ENCODE peak calls at places on chromosomes 16 and 17, in ten cellular contexts. H is Right ventricle myocardium inferior; Z is stimulated activated naive B cell treated with anti-CD40 and anti-IgM and Interleukin-4, amounts not matched to agents 10 μg/mL and 1 μg/mL and 100 μg/mL, for 72 hours; M is activated CD8-positive, alpha-beta memory T cell treated with anti-CD3 and anti-CD28 coated beads, Interleukin-2, amount 10 ng/mL, durations not matched to agents 7 days and 5 days; C is pancreas; J is activated T-cell treated with anti-CD3 and anti-CD28 coated beads, Interleukin-2, amount 50 U/mL, for 72 hours; W is memory B cell; R is natural killer cell; B is heart left ventricle; I is Right ventricle myocardium superior. Y is an unnamed sample.

GRCh38 chr17:41324180-41325075 is 8.9 kb upstream of the KRTAP17-1 start:
- ATAC-seq in C (no peak), I (no peak), H (no peak), M (no peak), J (peak), Z (peak), R (no peak), B (no peak), W (no peak), Y (no peak)

GRCh38 chr16:4393243-4393606 is 21.6 kb downstream of the VASN start:
- ATAC-seq in W (no peak), B (no peak), C (no peak), R (no peak), Z (no peak), J (no peak), H (peak), M (no peak), I (no peak), Y (no peak)

GRCh38 chr17:14790518-14790917 is 474.6 kb downstream of the PMP22 start:
- ATAC-seq in W (peak), H (no peak), J (no peak), C (no peak), R (no peak), B (no peak), M (no peak), I (no peak), Z (peak), Y (no peak)

GRCh38 chr17:70307430-70307829 is 138.1 kb downstream of the KCNJ2 start:
- ATAC-seq in W (no peak), C (no peak), I (no peak), M (no peak), Z (no peak), H (no peak), J (no peak), R (no peak), B (peak), Y (no peak)

GRCh38 chr17:40533896-40534295 is 31.4 kb downstream of the CCR7 start:
- ATAC-seq in W (no peak), M (no peak), I (no peak), B (no peak), Z (peak), R (no peak), H (no peak), C (no peak), J (no peak), Y (no peak)

GRCh38 chr17:28093999-28094716 is 51.7 kb downstream of the NLK start:
- ATAC-seq in M (no peak), B (no peak), C (no peak), Z (no peak), R (no peak), I (no peak), W (no peak), H (no peak), J (no peak), Y (no peak)

GRCh38 chr17:34370997-34371395 is 8.0 kb upstream of the CCL1 start:
- ATAC-seq in I (no peak), B (no peak), J (peak), H (no peak), M (peak), Z (peak), W (no peak), R (no peak), C (no peak), Y (no peak)

GRCh38 chr16:81190667-81191066 is 47.8 kb upstream of the BCO1 start:
- ATAC-seq in C (no peak), R (no peak), M (no peak), J (no peak), W (no peak), B (no peak), H (no peak), Z (no peak), I (no peak), Y (no peak)

GRCh38 chr17:2202302-2202995 is 101.1 kb downstream of the SMG6 start:
- ATAC-seq in J (no peak), I (no peak), M (peak), B (no peak), R (no peak), H (no peak), W (no peak), Z (no peak), C (peak), Y (no peak)

GRCh38 chr17:80287806-80288579 is 27.3 kb downstream of the RNF213 start:
- ATAC-seq in R (no peak), M (no peak), H (no peak), J (no peak), Z (no peak), I (no peak), C (no peak), W (no peak), B (no peak), Y (no peak)

GRCh38 chr16:79380990-79381389 is 219.5 kb downstream of the MAF start:
- ATAC-seq in W (no peak), H (no peak), Z (peak), R (peak), M (no peak), I (no peak), B (no peak), C (no peak), J (peak), Y (no peak)

GRCh38 chr16:81189100-81189664 is 49.3 kb upstream of the BCO1 start:
- ATAC-seq in R (no peak), W (no peak), C (peak), H (peak), B (peak), J (no peak), Z (no peak), I (peak), M (no peak), Y (peak)

GRCh38 chr17:73191443-73192218 is 1.2 kb upstream of the COG1 start:
- ATAC-seq in R (peak), B (peak), H (peak), W (peak), Z (peak), I (peak), C (peak), J (peak), M (peak), Y (no peak)

GRCh38 chr17:10197721-10198508 is 491 bp downstream of the GAS7 start:
- ATAC-seq in I (peak), R (peak), B (no peak), H (peak), Z (peak), J (no peak), W (no peak), M (no peak), C (no peak), Y (peak)

GRCh38 chr16:75864243-75864642 is 138.0 kb upstream of the CPHXL start:
- ATAC-seq in H (no peak), R (no peak), I (no peak), B (no peak), Z (no peak), J (no peak), W (no peak), C (no peak), M (no peak), Y (no peak)

GRCh38 chr17:48951572-48951971 is 6.9 kb upstream of the SNF8 start:
- ATAC-seq in R (no peak), W (no peak), H (no peak), I (no peak), M (no peak), B (no peak), Z (no peak), J (no peak), C (no peak), Y (no peak)

GRCh38 chr16:17357302-17358062 is 113.3 kb downstream of the XYLT1 start:
- ATAC-seq in C (no peak), B (no peak), H (no peak), M (no peak), J (no peak), R (no peak), W (no peak), Z (no peak), I (no peak), Y (no peak)

GRCh38 chr17:48565024-48565558 is 13.1 kb downstream of the HOXB4 start:
- ATAC-seq in R (no peak), M (no peak), H (no peak), J (no peak), Z (no peak), I (no peak), W (no peak), C (no peak), B (no peak), Y (no peak)

GRCh38 chr16:46612121-46612520 is 9.1 kb downstream of the SHCBP1 start:
- ATAC-seq in C (no peak), H (no peak), B (no peak), R (no peak), I (no peak), Z (no peak), J (peak), M (peak), W (peak), Y (no peak)

GRCh38 chr17:72706396-72706981 is 386.0 kb downstream of the SLC39A11 start:
- ATAC-seq in M (no peak), H (no peak), Z (no peak), I (no peak), W (no peak), C (no peak), R (no peak), B (no peak), J (no peak), Y (no peak)

GRCh38 chr17:67067571-67068517 is 23.5 kb downstream of the CACNG1 start:
- ATAC-seq in I (no peak), Z (no peak), B (no peak), M (no peak), C (no peak), R (no peak), W (no peak), J (no peak), H (no peak), Y (no peak)

GRCh38 chr16:85168732-85169256 is 56.5 kb upstream of the CIBAR2 start:
- ATAC-seq in Z (no peak), H (no peak), I (peak), C (no peak), W (no peak), B (peak), R (no peak), J (no peak), M (no peak), Y (peak)

GRCh38 chr16:71924710-71925109 is 29.4 kb downstream of the IST1 start:
- ATAC-seq in B (peak), H (no peak), R (no peak), C (no peak), J (no peak), I (no peak), Z (no peak), M (no peak), W (no peak), Y (no peak)

GRCh38 chr17:4301066-4301465 is 37.3 kb upstream of the ANKFY1 start:
- ATAC-seq in C (no peak), Z (no peak), M (no peak), J (no peak), R (no peak), H (peak), B (peak), I (peak), W (no peak), Y (no peak)

GRCh38 chr17:16377804-16378400 is 3.0 kb upstream of the UBB start:
- ATAC-seq in C (peak), R (no peak), J (no peak), H (no peak), B (no peak), I (no peak), M (no peak), Z (no peak), W (no peak), Y (no peak)

GRCh38 chr17:16384557-16384956 is 3.7 kb downstream of the UBB start:
- ATAC-seq in J (no peak), W (no peak), I (no peak), C (no peak), M (no peak), B (no peak), H (no peak), R (no peak), Z (no peak), Y (no peak)

GRCh38 chr16:85969159-85969558 is 70.2 kb downstream of the IRF8 start:
- ATAC-seq in W (no peak), H (no peak), C (no peak), I (no peak), M (no peak), R (no peak), Z (peak), J (no peak), B (no peak), Y (no peak)

GRCh38 chr17:59941131-59941530 is 23.4 kb downstream of the RNFT1 start:
- ATAC-seq in Z (no peak), I (no peak), M (no peak), B (no peak), C (no peak), H (no peak), R (no peak), J (peak), W (no peak), Y (no peak)

GRCh38 chr17:66667090-66667489 is 167.8 kb upstream of the CACNG5 start:
- ATAC-seq in I (no peak), B (no peak), W (no peak), M (no peak), Z (no peak), R (peak), C (no peak), J (peak), H (no peak), Y (no peak)

GRCh38 chr17:7588553-7589203 is 1.2 kb downstream of the SOX15 start:
- ATAC-seq in C (no peak), W (no peak), H (peak), R (no peak), J (no peak), I (peak), M (no peak), B (no peak), Z (no peak), Y (peak)

GRCh38 chr17:63880706-63881105 is 1.0 kb downstream of the GH2 start:
- ATAC-seq in H (no peak), Z (no peak), W (no peak), B (no peak), C (no peak), R (no peak), I (no peak), J (no peak), M (no peak), Y (no peak)

GRCh38 chr17:74744714-74745547 is 3.5 kb upstream of the NHERF1 start:
- ATAC-seq in H (peak), J (peak), B (peak), C (peak), R (peak), W (no peak), Z (peak), I (peak), M (peak), Y (peak)

GRCh38 chr17:56289321-56289720 is 136.0 kb downstream of the ANKFN1 start:
- ATAC-seq in W (no peak), B (no peak), H (no peak), J (no peak), M (no peak), I (no peak), Z (no peak), R (no peak), C (no peak), Y (no peak)

GRCh38 chr16:3004319-3004718 is 8.4 kb upstream of the CLDN9 start:
- ATAC-seq in Z (peak), B (no peak), C (no peak), J (peak), M (peak), I (no peak), H (no peak), R (peak), W (no peak), Y (peak)